ENCODE peak calls at places on chromosomes 2 and 18, in five cellular contexts. One of them, this sample, is unnamed.

GRCh38 chr2:229218329-229218921 is 52.7 kb downstream of the PID1 start:
- DNase-seq in NT2/D1: no peak
- DNase-seq in HepG2: no peak
- DNase-seq in H1: no peak
- DNase-seq in GM12878: no peak
- DNase-seq in this sample: no peak

GRCh38 chr2:65395621-65396347 is 36.6 kb downstream of the SPRED2 start:
- DNase-seq in NT2/D1: no peak
- DNase-seq in H1: no peak
- DNase-seq in HepG2: no peak
- DNase-seq in GM12878: no peak
- DNase-seq in this sample: no peak

GRCh38 chr2:43525506-43525905 is 70.3 kb downstream of the THADA start:
- DNase-seq in H1: no peak
- DNase-seq in HepG2: no peak
- DNase-seq in NT2/D1: no peak
- DNase-seq in GM12878: no peak
- DNase-seq in this sample: no peak

GRCh38 chr2:142234701-142235100 is 103.9 kb upstream of the LRP1B start:
- DNase-seq in NT2/D1: no peak
- DNase-seq in GM12878: no peak
- DNase-seq in H1: no peak
- DNase-seq in HepG2: no peak
- DNase-seq in this sample: no peak

GRCh38 chr18:67926929-67927864 is 410.7 kb upstream of the DSEL start:
- DNase-seq in HepG2: no peak
- DNase-seq in NT2/D1: no peak
- DNase-seq in GM12878: no peak
- DNase-seq in H1: no peak
- DNase-seq in this sample: no peak

GRCh38 chr2:26578581-26578980 is 62.6 kb downstream of the CIB4 start:
- DNase-seq in H1: no peak
- DNase-seq in NT2/D1: no peak
- DNase-seq in GM12878: no peak
- DNase-seq in HepG2: no peak
- DNase-seq in this sample: no peak

GRCh38 chr2:216371756-216372702 is at the start of gene MARCHF4:
- DNase-seq in HepG2: peak; percentile 12
- DNase-seq in GM12878: no peak
- DNase-seq in H1: peak; percentile 97
- DNase-seq in NT2/D1: peak; percentile 68
- DNase-seq in this sample: peak; percentile 78

GRCh38 chr2:174343638-174344455 is 9.1 kb downstream of the SP9 start:
- DNase-seq in H1: peak; percentile 72
- DNase-seq in NT2/D1: no peak
- DNase-seq in HepG2: no peak
- DNase-seq in GM12878: no peak
- DNase-seq in this sample: no peak

GRCh38 chr2:121562269-121563176 is 31.8 kb downstream of the RNU4ATAC start:
- DNase-seq in H1: no peak
- DNase-seq in NT2/D1: no peak
- DNase-seq in GM12878: no peak
- DNase-seq in HepG2: no peak
- DNase-seq in this sample: no peak

GRCh38 chr2:174681099-174681982 is 82.9 kb downstream of the CHRNA1 start:
- DNase-seq in GM12878: no peak
- DNase-seq in NT2/D1: no peak
- DNase-seq in HepG2: peak; percentile 23
- DNase-seq in H1: no peak
- DNase-seq in this sample: peak; percentile 26

GRCh38 chr18:54444309-54444914 is 86.7 kb downstream of the C18orf54 start:
- DNase-seq in NT2/D1: peak; percentile 48
- DNase-seq in HepG2: peak; percentile 32
- DNase-seq in H1: peak; percentile 81
- DNase-seq in GM12878: no peak
- DNase-seq in this sample: peak; percentile 37

GRCh38 chr2:165016772-165017411 is 61.6 kb upstream of the SLC38A11 start:
- DNase-seq in HepG2: peak; percentile 48
- DNase-seq in NT2/D1: peak; percentile 46
- DNase-seq in GM12878: no peak
- DNase-seq in H1: no peak
- DNase-seq in this sample: peak; percentile 59

GRCh38 chr2:134522856-134523460 is 195.8 kb downstream of the TMEM163 start:
- DNase-seq in GM12878: no peak
- DNase-seq in NT2/D1: no peak
- DNase-seq in HepG2: no peak
- DNase-seq in H1: no peak
- DNase-seq in this sample: no peak

GRCh38 chr2:54602736-54603322 is 120.6 kb upstream of the EML6 start:
- DNase-seq in H1: no peak
- DNase-seq in NT2/D1: no peak
- DNase-seq in GM12878: no peak
- DNase-seq in HepG2: no peak
- DNase-seq in this sample: no peak

GRCh38 chr2:9639000-9639602 is 8.3 kb upstream of the YWHAQ start:
- DNase-seq in H1: no peak
- DNase-seq in GM12878: no peak
- DNase-seq in NT2/D1: no peak
- DNase-seq in HepG2: no peak
- DNase-seq in this sample: no peak

GRCh38 chr2:222052934-222053367 is 245.8 kb downstream of the PAX3 start:
- DNase-seq in GM12878: no peak
- DNase-seq in HepG2: no peak
- DNase-seq in H1: peak; percentile 82
- DNase-seq in NT2/D1: peak; percentile 92
- DNase-seq in this sample: peak; percentile 55

GRCh38 chr18:62596145-62597005 is 73.5 kb downstream of the ZCCHC2 start:
- DNase-seq in GM12878: no peak
- DNase-seq in H1: peak; percentile 73
- DNase-seq in HepG2: no peak
- DNase-seq in NT2/D1: no peak
- DNase-seq in this sample: no peak

GRCh38 chr18:79394438-79395307 is 1.1 kb upstream of the NFATC1 start:
- DNase-seq in NT2/D1: no peak
- DNase-seq in HepG2: no peak
- DNase-seq in GM12878: no peak
- DNase-seq in H1: peak; percentile 70
- DNase-seq in this sample: peak; percentile 28

GRCh38 chr2:234679766-234680687 is 183.1 kb upstream of the ARL4C start:
- DNase-seq in HepG2: peak; percentile 98
- DNase-seq in H1: peak; percentile 29
- DNase-seq in NT2/D1: no peak
- DNase-seq in GM12878: no peak
- DNase-seq in this sample: no peak

GRCh38 chr2:207879536-207879935 is 109.8 kb upstream of the FZD5 start:
- DNase-seq in NT2/D1: no peak
- DNase-seq in GM12878: no peak
- DNase-seq in HepG2: peak; percentile 80
- DNase-seq in H1: no peak
- DNase-seq in this sample: no peak

GRCh38 chr2:118119158-118119715 is 31.0 kb downstream of the INSIG2 start:
- DNase-seq in H1: no peak
- DNase-seq in HepG2: no peak
- DNase-seq in NT2/D1: no peak
- DNase-seq in GM12878: no peak
- DNase-seq in this sample: no peak

DNA sequence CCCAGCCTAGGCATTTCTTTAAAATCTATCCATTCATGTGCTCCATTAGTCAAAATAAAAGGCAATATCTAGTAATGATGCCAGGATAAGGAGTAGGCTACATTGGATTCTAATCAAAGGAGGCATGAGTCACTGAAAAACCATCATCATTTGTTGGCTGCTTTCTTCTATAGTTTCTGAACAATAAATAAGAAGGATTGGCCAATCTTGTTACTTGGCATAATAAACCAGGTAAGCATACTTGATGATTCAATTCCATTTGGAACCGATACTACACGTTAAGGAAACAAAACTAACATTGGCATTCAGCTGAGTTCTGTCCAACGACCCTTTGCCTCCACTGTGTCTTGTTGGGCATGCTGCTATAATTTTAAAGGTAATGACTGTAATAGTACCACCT is 27.2 kb downstream of the ATP8B1 start:
- DNase-seq in NT2/D1: no peak
- DNase-seq in H1: no peak
- DNase-seq in HepG2: no peak
- DNase-seq in GM12878: no peak
- DNase-seq in this sample: no peak
- TF ChIP-seq SUZ12 in NT2/D1: no peak
- TF ChIP-seq SUZ12 in H1: no peak
- TF ChIP-seq SUZ12 in HepG2: no peak
- TF ChIP-seq SUZ12 in GM12878: no peak
- TF ChIP-seq SUZ12 in this sample: no peak

GRCh38 chr2:10868021-10868420 is 43.7 kb upstream of the KCNF1 start:
- DNase-seq in GM12878: no peak
- DNase-seq in H1: no peak
- DNase-seq in NT2/D1: no peak
- DNase-seq in HepG2: no peak
- DNase-seq in this sample: no peak

GRCh38 chr2:10864888-10865551 is 46.7 kb upstream of the KCNF1 start:
- DNase-seq in H1: no peak
- DNase-seq in NT2/D1: no peak
- DNase-seq in GM12878: peak; percentile 66
- DNase-seq in HepG2: no peak
- DNase-seq in this sample: no peak

GRCh38 chr2:10865841-10866240 is 45.9 kb upstream of the KCNF1 start:
- DNase-seq in H1: no peak
- DNase-seq in NT2/D1: no peak
- DNase-seq in HepG2: no peak
- DNase-seq in GM12878: no peak
- DNase-seq in this sample: no peak

GRCh38 chr2:10871978-10872377 is 39.8 kb upstream of the KCNF1 start:
- DNase-seq in HepG2: no peak
- DNase-seq in GM12878: no peak
- DNase-seq in NT2/D1: no peak
- DNase-seq in H1: no peak
- DNase-seq in this sample: no peak

GRCh38 chr2:10868465-10869314 is 43.0 kb upstream of the KCNF1 start:
- DNase-seq in NT2/D1: no peak
- DNase-seq in HepG2: no peak
- DNase-seq in GM12878: no peak
- DNase-seq in H1: no peak
- DNase-seq in this sample: no peak
- TF ChIP-seq SUZ12 in NT2/D1: no peak
- TF ChIP-seq SUZ12 in HepG2: no peak
- TF ChIP-seq SUZ12 in GM12878: no peak
- TF ChIP-seq SUZ12 in H1: no peak
- TF ChIP-seq SUZ12 in this sample: no peak

GRCh38 chr2:69087912-69088240 is 74.9 kb downstream of the ANTXR1 start:
- DNase-seq in NT2/D1: no peak
- DNase-seq in GM12878: no peak
- DNase-seq in HepG2: no peak
- DNase-seq in H1: no peak
- DNase-seq in this sample: no peak

GRCh38 chr2:69087211-69087911 is 74.4 kb downstream of the ANTXR1 start:
- DNase-seq in NT2/D1: no peak
- DNase-seq in GM12878: no peak
- DNase-seq in HepG2: no peak
- DNase-seq in H1: no peak
- DNase-seq in this sample: no peak

GRCh38 chr2:69088471-69088870 is 75.5 kb downstream of the ANTXR1 start:
- DNase-seq in H1: no peak
- DNase-seq in GM12878: no peak
- DNase-seq in NT2/D1: no peak
- DNase-seq in HepG2: no peak
- DNase-seq in this sample: no peak

GRCh38 chr2:69084492-69084891 is 71.5 kb downstream of the ANTXR1 start:
- DNase-seq in HepG2: no peak
- DNase-seq in GM12878: no peak
- DNase-seq in NT2/D1: no peak
- DNase-seq in H1: no peak
- DNase-seq in this sample: no peak

GRCh38 chr2:69086466-69086865 is 73.5 kb downstream of the ANTXR1 start:
- DNase-seq in NT2/D1: peak; percentile 9
- DNase-seq in GM12878: no peak
- DNase-seq in HepG2: no peak
- DNase-seq in H1: no peak
- DNase-seq in this sample: no peak
- TF ChIP-seq SUZ12 in NT2/D1: no peak
- TF ChIP-seq SUZ12 in GM12878: no peak
- TF ChIP-seq SUZ12 in HepG2: no peak
- TF ChIP-seq SUZ12 in H1: no peak
- TF ChIP-seq SUZ12 in this sample: no peak

GRCh38 chr2:23457990-23458689 is 73.2 kb downstream of the KLHL29 start:
- DNase-seq in H1: no peak
- DNase-seq in GM12878: no peak
- DNase-seq in NT2/D1: no peak
- DNase-seq in HepG2: no peak
- DNase-seq in this sample: no peak
- TF ChIP-seq SUZ12 in H1: no peak
- TF ChIP-seq SUZ12 in GM12878: no peak
- TF ChIP-seq SUZ12 in NT2/D1: no peak
- TF ChIP-seq SUZ12 in HepG2: no peak
- TF ChIP-seq SUZ12 in this sample: no peak

GRCh38 chr18:8942909-8943545 is 159.5 kb upstream of the NDUFV2 start:
- DNase-seq in GM12878: no peak
- DNase-seq in H1: no peak
- DNase-seq in HepG2: no peak
- DNase-seq in NT2/D1: no peak
- DNase-seq in this sample: no peak

GRCh38 chr18:8943900-8944870 is 158.3 kb upstream of the NDUFV2 start:
- DNase-seq in H1: no peak
- DNase-seq in GM12878: no peak
- DNase-seq in NT2/D1: no peak
- DNase-seq in HepG2: no peak
- DNase-seq in this sample: no peak

GRCh38 chr18:8942021-8942908 is 160.2 kb upstream of the NDUFV2 start:
- DNase-seq in H1: no peak
- DNase-seq in HepG2: no peak
- DNase-seq in NT2/D1: no peak
- DNase-seq in GM12878: no peak
- DNase-seq in this sample: no peak

GRCh38 chr18:8946046-8946838 is 156.3 kb upstream of the NDUFV2 start:
- DNase-seq in GM12878: no peak
- DNase-seq in NT2/D1: no peak
- DNase-seq in HepG2: no peak
- DNase-seq in H1: no peak
- DNase-seq in this sample: no peak

DNA sequence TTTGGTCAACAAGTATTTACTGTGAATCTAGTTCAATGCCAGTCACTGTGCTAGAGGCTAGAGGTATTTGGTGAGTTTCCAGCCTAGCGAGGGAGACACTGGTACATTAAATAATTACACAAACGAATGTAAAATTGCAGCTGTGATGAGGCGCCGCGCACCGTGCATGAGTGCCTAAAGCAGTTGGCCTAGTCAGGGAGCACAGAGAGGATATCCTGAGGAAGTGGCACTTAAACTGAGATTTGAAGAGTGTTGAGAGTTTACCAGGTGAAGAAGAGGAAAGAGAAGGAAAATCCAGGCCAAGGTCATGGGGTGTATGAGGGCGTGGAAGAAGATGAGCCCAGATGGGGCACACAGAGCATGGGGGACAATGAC is 157.6 kb upstream of the NDUFV2 start:
- DNase-seq in NT2/D1: no peak
- DNase-seq in HepG2: no peak
- DNase-seq in GM12878: no peak
- DNase-seq in H1: no peak
- DNase-seq in this sample: no peak
- TF ChIP-seq SUZ12 in NT2/D1: no peak
- TF ChIP-seq SUZ12 in HepG2: no peak
- TF ChIP-seq SUZ12 in GM12878: no peak
- TF ChIP-seq SUZ12 in H1: no peak
- TF ChIP-seq SUZ12 in this sample: no peak

This sample was measured in HEK293T.